ENCODE peak calls at places on chromosomes 7 and 10, in eight cellular contexts. E is GM12864, M is heart left ventricle, X is brain microvascular endothelial cell, Q is stomach, S is fibroblast of mammary gland, J is GM06990, K is astrocyte of the spinal cord. L is an unnamed sample.

GRCh38 chr10:118965636-118966035 is 63.9 kb upstream of the NANOS1 start:
- DNase-seq in E (no peak), M (no peak), X (no peak), Q (no peak), S (no peak), J (no peak), K (no peak), L (no peak)

GRCh38 chr7:146736446-146737190 is 620.0 kb downstream of the CNTNAP2 start:
- DNase-seq in E (no peak), M (no peak), X (peak), Q (no peak), S (no peak), J (no peak), K (peak), L (peak)

GRCh38 chr7:148286150-148286549 is 304.4 kb upstream of the C7orf33 start:
- DNase-seq in E (no peak), M (no peak), X (peak), Q (no peak), S (peak), J (no peak), K (peak), L (peak)

GRCh38 chr10:34420795-34421194 is 394.3 kb downstream of the PARD3 start:
- DNase-seq in E (no peak), M (no peak), X (no peak), Q (no peak), S (no peak), J (no peak), K (no peak), L (no peak)

GRCh38 chr10:13683017-13683416 is 96.3 kb downstream of the PRPF18 start:
- DNase-seq in E (no peak), M (no peak), X (no peak), Q (no peak), S (no peak), J (no peak), K (no peak), L (no peak)

GRCh38 chr7:89772276-89772675 is 382.0 kb upstream of the STEAP1 start:
- DNase-seq in E (no peak), M (no peak), X (no peak), Q (no peak), S (no peak), J (no peak), K (no peak), L (no peak)

GRCh38 chr10:100148353-100149211 is 37.2 kb downstream of the ERLIN1 start:
- DNase-seq in E (peak), M (no peak), X (peak), Q (no peak), S (peak), J (peak), K (peak), L (peak)

GRCh38 chr7:129561677-129562424 is 49.7 kb upstream of the NRF1 start:
- DNase-seq in E (no peak), M (no peak), X (no peak), Q (no peak), S (no peak), J (no peak), K (no peak), L (no peak)

GRCh38 chr10:121637437-121637836 is 39.2 kb upstream of the FGFR2 start:
- DNase-seq in E (no peak), M (no peak), X (no peak), Q (no peak), S (no peak), J (no peak), K (no peak), L (no peak)

GRCh38 chr7:106717254-106717996 is 56.5 kb upstream of the CCDC71L start:
- DNase-seq in E (no peak), M (no peak), X (no peak), Q (no peak), S (no peak), J (no peak), K (peak), L (no peak)

GRCh38 chr7:144439717-144440116 is 36.2 kb upstream of the NOBOX start:
- DNase-seq in E (no peak), M (no peak), X (no peak), Q (no peak), S (no peak), J (no peak), K (no peak), L (no peak)

GRCh38 chr7:46784746-46785145 is 797.2 kb downstream of the TNS3 start:
- DNase-seq in E (no peak), M (no peak), X (peak), Q (no peak), S (peak), J (no peak), K (peak), L (no peak)

GRCh38 chr10:44395396-44395795 is 10.5 kb upstream of the CXCL12 start:
- DNase-seq in E (no peak), M (no peak), X (no peak), Q (no peak), S (no peak), J (no peak), K (no peak), L (no peak)

GRCh38 chr7:80634505-80634904 is 3.9 kb upstream of the CD36 start:
- DNase-seq in E (no peak), M (no peak), X (peak), Q (no peak), S (peak), J (no peak), K (peak), L (peak)

GRCh38 chr10:133270773-133271297 is 5.8 kb downstream of the ADAM8 start:
- DNase-seq in E (no peak), M (no peak), X (no peak), Q (no peak), S (no peak), J (no peak), K (no peak), L (no peak)

GRCh38 chr7:128425851-128426250 is 16.1 kb upstream of the IMPDH1 start:
- DNase-seq in E (no peak), M (peak), X (peak), Q (peak), S (peak), J (no peak), K (peak), L (peak)

GRCh38 chr10:96470108-96470743 is 43.5 kb downstream of the TLL2 start:
- DNase-seq in E (no peak), M (no peak), X (peak), Q (peak), S (peak), J (no peak), K (peak), L (peak)

GRCh38 chr7:148084138-148084537 is 506.4 kb upstream of the C7orf33 start:
- DNase-seq in E (no peak), M (no peak), X (peak), Q (peak), S (peak), J (no peak), K (peak), L (peak)

GRCh38 chr10:112915590-112916572 is 34.2 kb upstream of the TCF7L2 start:
- DNase-seq in E (no peak), M (no peak), X (no peak), Q (peak), S (peak), J (no peak), K (peak), L (no peak)

GRCh38 chr10:116947838-116948529 is 57.0 kb downstream of the SHTN1 start:
- DNase-seq in E (no peak), M (no peak), X (peak), Q (no peak), S (peak), J (no peak), K (peak), L (peak)

GRCh38 chr7:64504581-64505120 is 58.2 kb downstream of the ZNF680 start:
- DNase-seq in E (no peak), M (no peak), X (no peak), Q (no peak), S (no peak), J (no peak), K (no peak), L (no peak)

GRCh38 chr7:80263821-80264220 is 129.2 kb downstream of the GNAI1 start:
- DNase-seq in E (no peak), M (no peak), X (no peak), Q (no peak), S (no peak), J (no peak), K (no peak), L (no peak)

GRCh38 chr7:156111-157007 is 36.0 kb upstream of the FAM20C start:
- DNase-seq in E (no peak), M (peak), X (no peak), Q (no peak), S (no peak), J (no peak), K (no peak), L (no peak)

GRCh38 chr7:17339139-17339538 is 40.7 kb downstream of the AHR start:
- DNase-seq in E (no peak), M (no peak), X (no peak), Q (no peak), S (peak), J (no peak), K (no peak), L (no peak)

GRCh38 chr10:14603539-14604102 is 171.1 kb downstream of the FAM107B start:
- DNase-seq in E (no peak), M (peak), X (no peak), Q (no peak), S (no peak), J (no peak), K (no peak), L (peak)

GRCh38 chr10:114172241-114172640 is 1.8 kb downstream of the CCDC186 start:
- DNase-seq in E (no peak), M (no peak), X (no peak), Q (no peak), S (peak), J (no peak), K (peak), L (peak)
- H3K4me3 ChIP-seq in E (peak), M (peak), X (peak), Q (peak), S (no peak), J (no peak), K (no peak), L (peak)

DNA sequence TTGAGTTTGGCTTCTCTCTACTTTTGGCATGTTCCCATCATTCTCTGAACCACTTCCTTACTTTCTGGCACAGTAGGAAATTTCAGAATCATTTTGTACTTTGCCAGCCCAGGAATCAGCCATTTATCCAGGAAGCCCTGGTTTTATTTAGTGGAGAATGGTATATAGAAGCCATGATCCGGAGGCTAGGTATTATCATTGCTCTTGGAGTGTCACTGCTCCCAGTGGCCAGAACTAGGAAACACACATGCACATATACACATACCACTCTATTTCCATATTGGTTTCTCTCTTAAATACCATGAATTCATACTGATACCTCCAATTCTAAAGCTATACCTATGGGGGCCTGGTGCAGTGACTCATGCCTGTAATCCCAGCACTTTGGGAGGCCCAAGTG is 36.3 kb downstream of the SUFU start:
- DNase-seq in E (peak), M (no peak), X (peak), Q (no peak), S (peak), J (peak), K (peak), L (peak)
- TF ChIP-seq CTCF in E (peak), M (peak), X (peak), Q (no peak), S (peak), J (peak), K (peak), L (peak)

DNA sequence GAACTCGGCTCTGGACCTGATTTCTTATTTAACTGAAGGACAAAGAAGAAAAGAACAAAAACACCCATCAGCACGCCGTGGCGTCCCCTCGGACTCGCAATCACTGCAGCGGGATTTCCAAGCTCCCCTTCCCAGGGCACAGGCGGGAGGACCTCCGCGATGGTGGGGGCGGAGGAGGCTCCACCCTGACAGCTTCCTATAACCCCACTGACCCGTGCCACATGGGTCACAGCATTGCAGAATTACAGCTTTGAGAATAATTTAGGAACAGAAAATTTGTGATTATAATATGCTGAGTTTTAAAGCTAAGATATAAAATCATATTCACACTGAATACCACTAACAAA is 129.7 kb upstream of the SEC61G start:
- DNase-seq in E (no peak), M (no peak), X (no peak), Q (no peak), S (peak), J (no peak), K (no peak), L (no peak)
- H3K4me3 ChIP-seq in E (no peak), M (peak), X (peak), Q (peak), S (peak), J (no peak), K (peak), L (no peak)

GRCh38 chr7:153017197-153017596 is 257.6 kb downstream of the ACTR3B start:
- DNase-seq in E (no peak), M (no peak), X (no peak), Q (no peak), S (no peak), J (no peak), K (no peak), L (no peak)
- TF ChIP-seq CTCF in E (no peak), M (no peak), X (no peak), Q (no peak), S (no peak), J (no peak), K (no peak), L (no peak)

GRCh38 chr7:27836525-27836924 is 96.6 kb downstream of the TAX1BP1 start:
- DNase-seq in E (no peak), M (no peak), X (no peak), Q (no peak), S (no peak), J (no peak), K (no peak), L (no peak)

GRCh38 chr7:27840314-27840713 is 100.4 kb downstream of the TAX1BP1 start:
- DNase-seq in E (no peak), M (no peak), X (no peak), Q (no peak), S (no peak), J (no peak), K (no peak), L (no peak)

GRCh38 chr7:27842094-27842493 is 102.1 kb downstream of the TAX1BP1 start:
- DNase-seq in E (no peak), M (no peak), X (no peak), Q (no peak), S (peak), J (no peak), K (no peak), L (no peak)

GRCh38 chr7:27840760-27841364 is 100.9 kb downstream of the TAX1BP1 start:
- DNase-seq in E (no peak), M (no peak), X (no peak), Q (no peak), S (no peak), J (no peak), K (no peak), L (no peak)

GRCh38 chr7:27839099-27839498 is 99.1 kb downstream of the TAX1BP1 start:
- DNase-seq in E (no peak), M (no peak), X (no peak), Q (no peak), S (no peak), J (no peak), K (no peak), L (no peak)
- H3K4me3 ChIP-seq in E (no peak), M (no peak), X (no peak), Q (no peak), S (no peak), J (no peak), K (no peak), L (no peak)

DNA sequence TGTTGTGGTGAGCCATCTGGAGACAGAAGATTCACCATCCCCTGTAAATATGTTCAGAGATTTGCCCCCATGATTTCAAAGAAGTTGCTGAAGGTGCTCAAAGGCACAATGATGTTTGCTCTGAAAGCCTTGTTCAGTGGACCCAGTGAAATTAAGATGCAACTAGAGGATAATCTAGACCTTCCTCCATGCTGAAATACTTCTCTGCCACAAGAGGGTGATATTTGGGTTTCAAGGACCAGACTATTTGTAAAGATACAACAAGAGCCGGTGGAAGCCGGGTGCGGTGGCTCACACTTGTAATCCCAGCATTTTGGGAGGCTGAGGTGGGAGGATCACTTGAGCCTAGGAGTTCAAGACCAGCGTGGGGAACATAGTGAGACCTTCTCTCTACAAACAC is 13.5 kb upstream of the MSRB2 start:
- DNase-seq in E (no peak), M (no peak), X (no peak), Q (no peak), S (peak), J (no peak), K (no peak), L (peak)
- TF ChIP-seq CTCF in E (peak), M (no peak), X (peak), Q (no peak), S (peak), J (peak), K (peak), L (peak)

GRCh38 chr10:72089618-72090017 is 1.3 kb upstream of the SPOCK2 start:
- DNase-seq in E (no peak), M (no peak), X (no peak), Q (no peak), S (no peak), J (no peak), K (peak), L (no peak)

GRCh38 chr10:72087392-72087968 is 871 bp downstream of the SPOCK2 start:
- DNase-seq in E (no peak), M (no peak), X (no peak), Q (no peak), S (no peak), J (no peak), K (no peak), L (no peak)

GRCh38 chr10:72087969-72088878 is at the start of gene SPOCK2:
- DNase-seq in E (no peak), M (no peak), X (no peak), Q (no peak), S (no peak), J (no peak), K (peak), L (peak)

GRCh38 chr10:72090326-72090725 is 2.0 kb upstream of the SPOCK2 start:
- DNase-seq in E (no peak), M (no peak), X (no peak), Q (no peak), S (no peak), J (no peak), K (no peak), L (no peak)

GRCh38 chr10:72088879-72089585 is 681 bp upstream of the SPOCK2 start:
- DNase-seq in E (no peak), M (no peak), X (no peak), Q (no peak), S (no peak), J (no peak), K (peak), L (no peak)
- H3K4me3 ChIP-seq in E (no peak), M (peak), X (no peak), Q (peak), S (no peak), J (no peak), K (no peak), L (no peak)

DNA sequence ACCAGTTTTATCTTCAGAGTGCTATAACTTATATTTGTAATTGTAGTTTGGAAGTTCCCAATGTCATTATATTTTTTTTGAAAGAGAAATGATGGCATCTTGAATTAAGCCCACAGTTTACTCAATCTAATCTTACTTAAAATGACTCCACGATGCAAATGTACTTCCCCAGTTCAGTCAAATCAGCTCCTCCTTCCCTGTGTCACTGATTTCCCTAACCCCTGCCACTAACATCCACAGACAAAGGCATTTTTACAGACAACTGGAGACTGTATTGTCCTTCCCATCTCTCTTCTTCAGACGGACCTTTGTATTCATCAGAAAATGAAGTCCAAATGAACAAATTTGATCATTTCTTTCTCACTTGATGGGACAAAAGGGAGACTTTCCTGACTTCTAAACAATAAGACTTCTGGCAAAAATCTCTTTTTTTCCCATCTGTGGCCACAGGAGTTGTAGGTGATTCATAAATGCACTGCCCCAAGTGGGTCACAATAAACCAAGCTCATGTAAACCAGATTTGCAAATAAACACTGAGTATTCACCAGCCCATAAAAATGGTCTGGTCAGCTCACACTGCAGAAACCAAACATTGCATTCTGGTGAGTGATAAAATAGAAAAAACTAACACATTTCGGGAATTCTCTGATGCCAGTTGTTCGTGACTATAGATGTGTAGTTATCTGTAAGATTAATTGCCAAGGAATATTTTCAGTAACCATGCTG is 162.9 kb downstream of the FANK1 start:
- DNase-seq in E (no peak), M (no peak), X (no peak), Q (no peak), S (peak), J (no peak), K (peak), L (no peak)
- TF ChIP-seq CTCF in E (no peak), M (no peak), X (no peak), Q (no peak), S (no peak), J (no peak), K (no peak), L (no peak)

DNA sequence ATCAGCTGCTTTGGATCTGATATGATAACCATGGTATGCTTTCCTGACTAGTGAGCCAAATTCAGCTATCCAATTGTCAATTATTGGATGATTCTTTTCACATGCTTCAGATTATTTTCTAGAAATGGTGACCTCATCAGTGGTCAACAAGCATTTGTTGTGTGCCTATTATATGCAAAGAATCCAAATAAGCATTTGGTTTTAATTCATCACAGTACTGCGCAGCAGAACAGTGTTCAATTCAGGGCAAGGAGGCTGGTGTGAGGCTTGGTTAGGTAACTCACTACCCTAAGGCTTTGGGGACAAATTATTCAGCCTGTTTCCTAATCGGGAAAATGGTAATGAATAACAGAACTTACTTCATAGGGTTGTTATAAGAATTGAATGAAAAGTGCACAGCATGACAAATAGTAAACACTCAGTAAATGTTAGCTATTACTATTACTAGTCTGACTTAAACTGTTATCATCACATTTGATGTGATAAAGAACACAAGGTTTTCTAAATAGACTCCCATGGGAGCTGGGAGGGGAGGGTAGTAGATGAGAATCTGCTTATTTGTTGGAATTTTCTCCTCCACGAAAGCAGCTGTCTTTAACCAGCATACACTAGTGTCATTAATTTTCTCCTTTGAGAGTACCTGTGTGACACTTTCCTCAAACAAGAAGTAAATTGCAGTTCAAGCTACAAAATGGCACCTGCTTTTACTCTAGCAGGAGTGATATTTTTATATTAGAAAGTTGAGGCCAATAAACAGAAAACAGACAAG is 200.3 kb downstream of the SKAP2 start:
- DNase-seq in E (no peak), M (no peak), X (no peak), Q (no peak), S (peak), J (no peak), K (no peak), L (no peak)
- H3K4me3 ChIP-seq in E (no peak), M (no peak), X (no peak), Q (no peak), S (no peak), J (no peak), K (no peak), L (no peak)

L was measured in cardiac muscle cell.